ENCODE peak calls at places on chromosomes 12 and 14, in nine cellular contexts. H is gastrocnemius medialis, M is spleen, I is AG09319, V is fibroblast of the aortic adventitia, C is B cell, A is WTC11, S is upper lobe of right lung, G is natural killer cell. D is an unnamed sample.

GRCh38 chr14:89669209-89669608 is 252.2 kb upstream of the FOXN3 start:
- DNase-seq in H (no peak), M (peak), I (no peak), V (no peak), C (no peak), A (no peak), S (peak), G (peak), D (no peak)

GRCh38 chr12:132828706-132829534 is at the start of gene GOLGA3:
- DNase-seq in H (peak), M (peak), I (peak), V (peak), C (peak), A (peak), S (peak), G (peak), D (peak)

GRCh38 chr12:47982311-47982710 is 18.9 kb downstream of the TMEM106C start:
- DNase-seq in H (no peak), M (peak), I (no peak), V (no peak), C (no peak), A (no peak), S (no peak), G (no peak), D (no peak)

GRCh38 chr12:56988207-56988739 is 18.1 kb downstream of the ZBTB39 start:
- DNase-seq in H (no peak), M (peak), I (no peak), V (peak), C (no peak), A (no peak), S (no peak), G (no peak), D (no peak)

GRCh38 chr14:74207943-74208342 is 31.3 kb upstream of the VSX2 start:
- DNase-seq in H (no peak), M (no peak), I (no peak), V (no peak), C (no peak), A (peak), S (no peak), G (no peak), D (no peak)

GRCh38 chr14:94677747-94678146 is 65.6 kb downstream of the SERPINA3 start:
- DNase-seq in H (no peak), M (no peak), I (no peak), V (no peak), C (no peak), A (no peak), S (peak), G (no peak), D (no peak)

GRCh38 chr12:27620121-27620520 is 76.1 kb upstream of the REP15 start:
- DNase-seq in H (no peak), M (no peak), I (no peak), V (no peak), C (no peak), A (no peak), S (no peak), G (no peak), D (no peak)

GRCh38 chr12:87200289-87200979 is 828.8 kb downstream of the C12orf50 start:
- DNase-seq in H (no peak), M (no peak), I (no peak), V (no peak), C (no peak), A (no peak), S (no peak), G (no peak), D (no peak)

GRCh38 chr12:26469801-26470200 is 274.4 kb downstream of the SSPN start:
- DNase-seq in H (no peak), M (no peak), I (no peak), V (peak), C (no peak), A (no peak), S (no peak), G (no peak), D (no peak)

GRCh38 chr14:60722836-60723217 is 1.3 kb downstream of the SIX4 start:
- DNase-seq in H (peak), M (no peak), I (no peak), V (peak), C (no peak), A (peak), S (peak), G (no peak), D (no peak)

GRCh38 chr12:55470088-55470830 is at the start of gene OR6C70:
- DNase-seq in H (no peak), M (no peak), I (no peak), V (no peak), C (no peak), A (no peak), S (no peak), G (no peak), D (no peak)

GRCh38 chr14:101508196-101508947 is 52.9 kb upstream of the DIO3 start:
- DNase-seq in H (no peak), M (peak), I (no peak), V (no peak), C (no peak), A (no peak), S (peak), G (no peak), D (peak)

GRCh38 chr12:91178139-91178561 is 4.5 kb downstream of the DCN start:
- DNase-seq in H (no peak), M (no peak), I (peak), V (peak), C (no peak), A (no peak), S (no peak), G (no peak), D (no peak)

GRCh38 chr12:55966408-55967281 is at the start of gene CDK2:
- DNase-seq in H (peak), M (peak), I (peak), V (peak), C (peak), A (peak), S (peak), G (peak), D (peak)

GRCh38 chr14:79011091-79011919 is 841.1 kb downstream of the NRXN3 start:
- DNase-seq in H (no peak), M (no peak), I (peak), V (peak), C (no peak), A (no peak), S (no peak), G (no peak), D (no peak)

GRCh38 chr14:54881761-54882401 is 20.7 kb downstream of the GCH1 start:
- DNase-seq in H (no peak), M (no peak), I (no peak), V (peak), C (no peak), A (no peak), S (no peak), G (no peak), D (no peak)

GRCh38 chr14:64800000-64800399 is 79.7 kb downstream of the SPTB start:
- DNase-seq in H (no peak), M (no peak), I (no peak), V (peak), C (no peak), A (peak), S (no peak), G (no peak), D (no peak)

GRCh38 chr12:50988871-50989270 is 36.5 kb downstream of the HIGD1C start:
- DNase-seq in H (no peak), M (no peak), I (no peak), V (no peak), C (no peak), A (no peak), S (no peak), G (no peak), D (no peak)

GRCh38 chr12:90211017-90211416 is 502.4 kb upstream of the ATP2B1 start:
- DNase-seq in H (no peak), M (no peak), I (no peak), V (peak), C (no peak), A (no peak), S (no peak), G (no peak), D (no peak)

GRCh38 chr12:76450690-76451089 is 102.5 kb upstream of the BBS10 start:
- DNase-seq in H (no peak), M (no peak), I (no peak), V (peak), C (no peak), A (no peak), S (no peak), G (no peak), D (peak)

GRCh38 chr12:53171725-53172329 is 8.7 kb upstream of the ZNF740 start:
- DNase-seq in H (no peak), M (no peak), I (no peak), V (no peak), C (no peak), A (no peak), S (no peak), G (no peak), D (no peak)

GRCh38 chr12:106123110-106123509 is 15.6 kb downstream of the NUAK1 start:
- DNase-seq in H (no peak), M (no peak), I (no peak), V (no peak), C (no peak), A (no peak), S (no peak), G (no peak), D (no peak)

GRCh38 chr12:106122004-106122403 is 16.8 kb downstream of the NUAK1 start:
- DNase-seq in H (no peak), M (no peak), I (no peak), V (no peak), C (no peak), A (no peak), S (no peak), G (no peak), D (no peak)

GRCh38 chr12:106118278-106118820 is 20.4 kb downstream of the NUAK1 start:
- DNase-seq in H (no peak), M (no peak), I (no peak), V (no peak), C (no peak), A (no peak), S (no peak), G (no peak), D (no peak)

GRCh38 chr12:106119301-106119700 is 19.5 kb downstream of the NUAK1 start:
- DNase-seq in H (no peak), M (no peak), I (no peak), V (no peak), C (no peak), A (no peak), S (no peak), G (no peak), D (no peak)

GRCh38 chr12:106120578-106121105 is 18.1 kb downstream of the NUAK1 start:
- DNase-seq in H (no peak), M (no peak), I (no peak), V (no peak), C (no peak), A (no peak), S (no peak), G (no peak), D (no peak)
- TF ChIP-seq CTCF in H (no peak), M (no peak), I (no peak), V (no peak), C (no peak), A (no peak), S (no peak), G (no peak), D (no peak)

GRCh38 chr12:2194571-2194970 is 141.8 kb downstream of the CACNA1C start:
- DNase-seq in H (no peak), M (no peak), I (no peak), V (no peak), C (no peak), A (no peak), S (no peak), G (no peak), D (no peak)
- TF ChIP-seq CTCF in H (no peak), M (no peak), I (no peak), V (no peak), C (no peak), A (no peak), S (no peak), G (no peak), D (no peak)

GRCh38 chr12:110689002-110689600 is at the start of gene HVCN1:
- DNase-seq in H (peak), M (peak), I (no peak), V (no peak), C (peak), A (peak), S (peak), G (peak), D (no peak)
- TF ChIP-seq CTCF in H (no peak), M (no peak), I (no peak), V (no peak), C (no peak), A (no peak), S (no peak), G (no peak), D (no peak)

GRCh38 chr12:96187675-96188355 is 6.4 kb upstream of the ELK3 start:
- DNase-seq in H (no peak), M (no peak), I (no peak), V (no peak), C (peak), A (no peak), S (no peak), G (no peak), D (no peak)
- TF ChIP-seq CTCF in H (no peak), M (no peak), I (no peak), V (no peak), C (no peak), A (no peak), S (no peak), G (no peak), D (no peak)

GRCh38 chr14:106690333-106690891 is 1164.0 kb downstream of the TMEM121 start:
- DNase-seq in H (no peak), M (no peak), I (no peak), V (no peak), C (no peak), A (no peak), S (no peak), G (no peak), D (no peak)

GRCh38 chr14:106686533-106686932 is 1160.2 kb downstream of the TMEM121 start:
- DNase-seq in H (no peak), M (no peak), I (no peak), V (no peak), C (no peak), A (no peak), S (no peak), G (no peak), D (no peak)

GRCh38 chr14:106694638-106695393 is 1168.4 kb downstream of the TMEM121 start:
- DNase-seq in H (no peak), M (peak), I (no peak), V (no peak), C (peak), A (no peak), S (no peak), G (peak), D (peak)

GRCh38 chr14:106691601-106692291 is 1165.4 kb downstream of the TMEM121 start:
- DNase-seq in H (no peak), M (peak), I (no peak), V (no peak), C (peak), A (peak), S (peak), G (peak), D (peak)
- TF ChIP-seq CTCF in H (no peak), M (no peak), I (peak), V (peak), C (peak), A (peak), S (peak), G (peak), D (peak)

GRCh38 chr14:100430571-100430970 is 107.4 kb downstream of the SLC25A47 start:
- DNase-seq in H (no peak), M (no peak), I (no peak), V (no peak), C (no peak), A (no peak), S (no peak), G (no peak), D (no peak)

GRCh38 chr14:100429537-100429936 is 106.4 kb downstream of the SLC25A47 start:
- DNase-seq in H (no peak), M (no peak), I (no peak), V (no peak), C (no peak), A (no peak), S (no peak), G (no peak), D (no peak)

GRCh38 chr14:100426331-100426730 is 103.2 kb downstream of the SLC25A47 start:
- DNase-seq in H (no peak), M (peak), I (no peak), V (no peak), C (no peak), A (no peak), S (no peak), G (no peak), D (no peak)

GRCh38 chr14:100427166-100427565 is 104.0 kb downstream of the SLC25A47 start:
- DNase-seq in H (no peak), M (peak), I (no peak), V (no peak), C (no peak), A (no peak), S (no peak), G (no peak), D (no peak)

DNA sequence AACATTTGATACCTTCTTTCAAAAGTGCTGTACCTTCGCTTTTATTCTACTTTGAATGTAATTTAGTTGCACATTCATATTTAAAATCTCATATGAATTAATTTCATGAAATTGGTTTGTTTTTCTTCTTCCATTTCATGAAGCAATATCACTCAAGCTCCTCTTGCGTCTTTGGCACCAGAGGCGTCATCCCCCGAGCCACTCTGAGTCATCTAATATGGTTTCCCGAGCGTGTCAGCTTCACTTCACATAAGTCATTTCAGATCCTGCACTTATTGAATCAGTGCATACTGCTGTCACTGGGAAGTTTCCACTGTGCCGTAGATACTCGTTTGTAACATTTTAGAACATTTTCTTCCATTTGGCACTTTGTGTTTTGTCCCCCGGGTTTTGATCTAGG is 105.6 kb downstream of the SLC25A47 start:
- DNase-seq in H (no peak), M (peak), I (no peak), V (no peak), C (no peak), A (no peak), S (no peak), G (no peak), D (no peak)
- TF ChIP-seq CTCF in H (no peak), M (no peak), I (no peak), V (no peak), C (no peak), A (no peak), S (no peak), G (no peak), D (no peak)

DNA sequence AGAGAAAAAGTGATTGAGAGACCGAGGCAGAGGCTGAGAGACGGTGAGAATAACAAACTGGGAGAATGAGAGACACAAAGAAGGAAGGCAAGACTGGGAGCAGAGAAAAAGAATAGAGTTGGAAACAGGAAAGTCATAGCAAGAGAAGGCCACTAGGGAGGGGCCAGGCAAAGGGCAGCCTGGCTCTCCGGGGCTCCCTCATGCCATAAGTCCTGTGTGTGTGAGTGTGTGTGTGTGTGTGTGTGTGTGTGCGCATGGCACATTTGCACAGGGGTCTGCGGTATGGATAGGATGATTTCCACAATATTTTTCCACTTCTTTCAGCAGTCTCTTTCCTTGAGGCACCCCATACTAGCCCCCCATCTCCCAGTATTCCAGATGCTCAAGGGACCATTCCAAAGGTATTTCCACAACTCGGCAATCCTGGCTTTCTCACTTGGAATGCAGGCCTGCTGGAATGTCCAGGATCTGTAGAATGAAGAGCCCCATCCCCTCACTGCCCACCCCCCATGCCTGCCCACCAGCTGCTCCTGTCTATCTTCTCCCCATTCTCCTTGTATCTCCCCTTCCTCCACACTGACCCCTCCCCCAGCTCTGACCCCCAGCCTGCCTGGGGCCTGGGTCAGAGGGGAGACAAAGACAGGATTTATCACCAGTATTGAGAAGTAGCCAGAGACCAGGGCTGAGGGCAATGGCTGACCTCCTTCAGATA is 9.0 kb downstream of the GPR84 start:
- DNase-seq in H (no peak), M (no peak), I (no peak), V (no peak), C (no peak), A (peak), S (no peak), G (no peak), D (no peak)
- TF ChIP-seq CTCF in H (no peak), M (no peak), I (no peak), V (peak), C (no peak), A (no peak), S (no peak), G (no peak), D (no peak)

D was measured in CD14-positive monocyte.